ENCODE peak calls at places on chromosomes 3 and 15, in four cellular contexts. O is colonic mucosa, F is T-helper 1 cell, C is neural progenitor cell. T is an unnamed sample.

GRCh38 chr15:66931768-66932633 is 133.4 kb upstream of the SMAD3 start:
- DNase-seq in C (peak), F (no peak), O (peak), T (peak)

GRCh38 chr15:35784745-35785144 is 238.8 kb upstream of the DPH6 start:
- DNase-seq in C (no peak), O (no peak), F (no peak), T (no peak)

GRCh38 chr15:68789041-68789920 is 31.4 kb downstream of the ANP32A start:
- DNase-seq in C (no peak), F (no peak), O (no peak), T (no peak)

GRCh38 chr3:147540921-147541320 is 131.8 kb downstream of the ZIC1 start:
- DNase-seq in F (no peak), O (no peak), C (no peak), T (no peak)

GRCh38 chr3:32082727-32083126 is 23.7 kb upstream of the GPD1L start:
- DNase-seq in C (no peak), O (peak), F (no peak), T (no peak)

GRCh38 chr3:186653079-186653710 is 12.6 kb upstream of the HRG start:
- DNase-seq in F (no peak), O (no peak), C (no peak), T (no peak)

GRCh38 chr3:129793356-129793755 is 100.2 kb downstream of the TMCC1 start:
- DNase-seq in O (no peak), C (peak), F (no peak), T (no peak)

GRCh38 chr3:56076746-56077145 is 391.5 kb downstream of the ERC2 start:
- DNase-seq in F (no peak), O (no peak), C (no peak), T (no peak)

GRCh38 chr3:143433787-143434378 is 314.3 kb downstream of the CHST2 start:
- DNase-seq in F (no peak), C (peak), O (peak), T (no peak)

GRCh38 chr3:36944641-36945270 is at the start of gene TRANK1:
- DNase-seq in O (peak), F (peak), C (peak), T (no peak)

GRCh38 chr3:42702066-42702951 is at the start of gene HHATL:
- DNase-seq in C (no peak), O (no peak), F (no peak), T (no peak)

GRCh38 chr3:131485116-131485515 is 17.7 kb downstream of the MRPL3 start:
- DNase-seq in F (no peak), O (no peak), C (no peak), T (no peak)

T was measured in NCI-H1694 treated with DMSO at 0.1 percent for 48 hours.